ENCODE peak calls at places on chromosomes 13 and 19, in eight cellular contexts. One of them, this sample, is unnamed.

GRCh38 chr13:110233181-110233641 is 73.7 kb downstream of the COL4A1 start:
- DNase-seq in fibroblast of the aortic adventitia: peak
- DNase-seq in upper lobe of right lung: no peak
- DNase-seq in GM13976: no peak
- DNase-seq in omental fat pad: no peak
- DNase-seq in choroid plexus epithelial cell: peak
- DNase-seq in astrocyte of the cerebellum: peak
- DNase-seq in heart right ventricle: peak
- DNase-seq in this sample: no peak

GRCh38 chr13:74136089-74136658 is 2.0 kb upstream of the KLF12 start:
- DNase-seq in fibroblast of the aortic adventitia: peak
- DNase-seq in upper lobe of right lung: peak
- DNase-seq in GM13976: peak
- DNase-seq in omental fat pad: no peak
- DNase-seq in choroid plexus epithelial cell: peak
- DNase-seq in astrocyte of the cerebellum: no peak
- DNase-seq in heart right ventricle: peak
- DNase-seq in this sample: peak

GRCh38 chr13:111859361-111860105 is 207.4 kb upstream of the SOX1 start:
- DNase-seq in fibroblast of the aortic adventitia: no peak
- DNase-seq in upper lobe of right lung: no peak
- DNase-seq in GM13976: no peak
- DNase-seq in omental fat pad: no peak
- DNase-seq in choroid plexus epithelial cell: no peak
- DNase-seq in astrocyte of the cerebellum: no peak
- DNase-seq in heart right ventricle: no peak
- DNase-seq in this sample: no peak

GRCh38 chr19:1540353-1540925 is 16.6 kb downstream of the PLK5 start:
- DNase-seq in fibroblast of the aortic adventitia: peak
- DNase-seq in upper lobe of right lung: no peak
- DNase-seq in GM13976: no peak
- DNase-seq in omental fat pad: no peak
- DNase-seq in choroid plexus epithelial cell: no peak
- DNase-seq in astrocyte of the cerebellum: no peak
- DNase-seq in heart right ventricle: no peak
- DNase-seq in this sample: no peak

GRCh38 chr19:876089-876488 is 16.6 kb downstream of the CFD start:
- DNase-seq in fibroblast of the aortic adventitia: no peak
- DNase-seq in upper lobe of right lung: no peak
- DNase-seq in GM13976: no peak
- DNase-seq in omental fat pad: no peak
- DNase-seq in choroid plexus epithelial cell: no peak
- DNase-seq in astrocyte of the cerebellum: no peak
- DNase-seq in heart right ventricle: no peak
- DNase-seq in this sample: no peak

GRCh38 chr13:106113796-106114195 is 421.7 kb downstream of the EFNB2 start:
- DNase-seq in fibroblast of the aortic adventitia: no peak
- DNase-seq in upper lobe of right lung: no peak
- DNase-seq in GM13976: no peak
- DNase-seq in omental fat pad: no peak
- DNase-seq in choroid plexus epithelial cell: peak
- DNase-seq in astrocyte of the cerebellum: no peak
- DNase-seq in heart right ventricle: no peak
- DNase-seq in this sample: no peak

GRCh38 chr19:1455336-1456120 is 5.6 kb downstream of the APC2 start:
- DNase-seq in fibroblast of the aortic adventitia: peak
- DNase-seq in upper lobe of right lung: no peak
- DNase-seq in GM13976: peak
- DNase-seq in omental fat pad: no peak
- DNase-seq in choroid plexus epithelial cell: peak
- DNase-seq in astrocyte of the cerebellum: no peak
- DNase-seq in heart right ventricle: no peak
- DNase-seq in this sample: no peak

GRCh38 chr13:21478881-21479808 is 20.0 kb upstream of the ZDHHC20 start:
- DNase-seq in fibroblast of the aortic adventitia: peak
- DNase-seq in upper lobe of right lung: no peak
- DNase-seq in GM13976: peak
- DNase-seq in omental fat pad: no peak
- DNase-seq in choroid plexus epithelial cell: peak
- DNase-seq in astrocyte of the cerebellum: peak
- DNase-seq in heart right ventricle: peak
- DNase-seq in this sample: no peak

GRCh38 chr19:3586124-3586626 is 897 bp downstream of the GIPC3 start:
- DNase-seq in fibroblast of the aortic adventitia: no peak
- DNase-seq in upper lobe of right lung: no peak
- DNase-seq in GM13976: peak
- DNase-seq in omental fat pad: no peak
- DNase-seq in choroid plexus epithelial cell: no peak
- DNase-seq in astrocyte of the cerebellum: no peak
- DNase-seq in heart right ventricle: no peak
- DNase-seq in this sample: no peak

GRCh38 chr13:114151565-114152284 is 19.3 kb upstream of the RASA3 start:
- DNase-seq in fibroblast of the aortic adventitia: no peak
- DNase-seq in upper lobe of right lung: peak
- DNase-seq in GM13976: no peak
- DNase-seq in omental fat pad: no peak
- DNase-seq in choroid plexus epithelial cell: no peak
- DNase-seq in astrocyte of the cerebellum: no peak
- DNase-seq in heart right ventricle: no peak
- DNase-seq in this sample: no peak

GRCh38 chr19:1169921-1170885 is 3.9 kb downstream of the SBNO2 start:
- DNase-seq in fibroblast of the aortic adventitia: peak
- DNase-seq in upper lobe of right lung: peak
- DNase-seq in GM13976: no peak
- DNase-seq in omental fat pad: no peak
- DNase-seq in choroid plexus epithelial cell: no peak
- DNase-seq in astrocyte of the cerebellum: no peak
- DNase-seq in heart right ventricle: no peak
- DNase-seq in this sample: no peak

GRCh38 chr13:110838867-110839538 is 75.9 kb downstream of the ANKRD10 start:
- DNase-seq in fibroblast of the aortic adventitia: no peak
- DNase-seq in upper lobe of right lung: no peak
- DNase-seq in GM13976: no peak
- DNase-seq in omental fat pad: no peak
- DNase-seq in choroid plexus epithelial cell: no peak
- DNase-seq in astrocyte of the cerebellum: no peak
- DNase-seq in heart right ventricle: no peak
- DNase-seq in this sample: no peak

GRCh38 chr19:2087621-2088100 is 8.5 kb downstream of the MOB3A start:
- DNase-seq in fibroblast of the aortic adventitia: no peak
- DNase-seq in upper lobe of right lung: no peak
- DNase-seq in GM13976: no peak
- DNase-seq in omental fat pad: no peak
- DNase-seq in choroid plexus epithelial cell: no peak
- DNase-seq in astrocyte of the cerebellum: no peak
- DNase-seq in heart right ventricle: no peak
- DNase-seq in this sample: no peak

GRCh38 chr13:25171517-25172302 is at the start of gene AMER2:
- DNase-seq in fibroblast of the aortic adventitia: peak
- DNase-seq in upper lobe of right lung: no peak
- DNase-seq in GM13976: peak
- DNase-seq in omental fat pad: no peak
- DNase-seq in choroid plexus epithelial cell: peak
- DNase-seq in astrocyte of the cerebellum: no peak
- DNase-seq in heart right ventricle: no peak
- DNase-seq in this sample: peak

GRCh38 chr13:102788683-102789082 is 10.1 kb downstream of the POGLUT2 start:
- DNase-seq in fibroblast of the aortic adventitia: no peak
- DNase-seq in upper lobe of right lung: no peak
- DNase-seq in GM13976: no peak
- DNase-seq in omental fat pad: no peak
- DNase-seq in choroid plexus epithelial cell: no peak
- DNase-seq in astrocyte of the cerebellum: no peak
- DNase-seq in heart right ventricle: no peak
- DNase-seq in this sample: no peak

GRCh38 chr19:56252699-56253422 is 19.7 kb upstream of the EDDM13 start:
- DNase-seq in fibroblast of the aortic adventitia: peak
- DNase-seq in upper lobe of right lung: peak
- DNase-seq in GM13976: peak
- DNase-seq in omental fat pad: peak
- DNase-seq in choroid plexus epithelial cell: peak
- DNase-seq in astrocyte of the cerebellum: peak
- DNase-seq in heart right ventricle: peak
- DNase-seq in this sample: peak

GRCh38 chr19:56258272-56258671 is 14.3 kb upstream of the EDDM13 start:
- DNase-seq in fibroblast of the aortic adventitia: no peak
- DNase-seq in upper lobe of right lung: no peak
- DNase-seq in GM13976: no peak
- DNase-seq in omental fat pad: no peak
- DNase-seq in choroid plexus epithelial cell: no peak
- DNase-seq in astrocyte of the cerebellum: no peak
- DNase-seq in heart right ventricle: no peak
- DNase-seq in this sample: no peak

DNA sequence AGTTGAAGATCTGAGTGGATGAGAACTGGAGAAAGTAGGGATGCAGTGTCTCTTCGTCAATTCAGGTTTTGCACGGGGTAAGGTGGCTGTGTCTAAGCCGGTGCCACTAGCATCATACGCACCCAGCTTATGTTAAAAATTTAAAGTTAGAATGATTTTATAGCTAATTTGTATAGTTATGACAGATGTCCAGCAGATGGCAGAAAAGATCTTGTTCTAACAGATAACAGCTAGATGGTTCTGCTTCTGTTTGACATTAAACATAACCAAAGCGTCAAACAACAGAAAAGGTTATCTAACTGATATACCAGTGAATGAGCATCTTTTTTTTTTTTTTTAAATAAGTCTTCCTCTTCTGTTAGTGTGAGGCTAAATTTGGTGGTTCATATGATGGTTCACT is 18.8 kb upstream of the EDDM13 start:
- DNase-seq in fibroblast of the aortic adventitia: peak
- DNase-seq in upper lobe of right lung: no peak
- DNase-seq in GM13976: peak
- DNase-seq in omental fat pad: no peak
- DNase-seq in choroid plexus epithelial cell: peak
- DNase-seq in astrocyte of the cerebellum: peak
- DNase-seq in heart right ventricle: no peak
- DNase-seq in this sample: no peak
- TF ChIP-seq CTCF in fibroblast of the aortic adventitia: peak
- TF ChIP-seq CTCF in upper lobe of right lung: peak
- TF ChIP-seq CTCF in GM13976: no peak
- TF ChIP-seq CTCF in omental fat pad: no peak
- TF ChIP-seq CTCF in choroid plexus epithelial cell: peak
- TF ChIP-seq CTCF in astrocyte of the cerebellum: peak
- TF ChIP-seq CTCF in heart right ventricle: peak
- TF ChIP-seq CTCF in this sample: no peak

DNA sequence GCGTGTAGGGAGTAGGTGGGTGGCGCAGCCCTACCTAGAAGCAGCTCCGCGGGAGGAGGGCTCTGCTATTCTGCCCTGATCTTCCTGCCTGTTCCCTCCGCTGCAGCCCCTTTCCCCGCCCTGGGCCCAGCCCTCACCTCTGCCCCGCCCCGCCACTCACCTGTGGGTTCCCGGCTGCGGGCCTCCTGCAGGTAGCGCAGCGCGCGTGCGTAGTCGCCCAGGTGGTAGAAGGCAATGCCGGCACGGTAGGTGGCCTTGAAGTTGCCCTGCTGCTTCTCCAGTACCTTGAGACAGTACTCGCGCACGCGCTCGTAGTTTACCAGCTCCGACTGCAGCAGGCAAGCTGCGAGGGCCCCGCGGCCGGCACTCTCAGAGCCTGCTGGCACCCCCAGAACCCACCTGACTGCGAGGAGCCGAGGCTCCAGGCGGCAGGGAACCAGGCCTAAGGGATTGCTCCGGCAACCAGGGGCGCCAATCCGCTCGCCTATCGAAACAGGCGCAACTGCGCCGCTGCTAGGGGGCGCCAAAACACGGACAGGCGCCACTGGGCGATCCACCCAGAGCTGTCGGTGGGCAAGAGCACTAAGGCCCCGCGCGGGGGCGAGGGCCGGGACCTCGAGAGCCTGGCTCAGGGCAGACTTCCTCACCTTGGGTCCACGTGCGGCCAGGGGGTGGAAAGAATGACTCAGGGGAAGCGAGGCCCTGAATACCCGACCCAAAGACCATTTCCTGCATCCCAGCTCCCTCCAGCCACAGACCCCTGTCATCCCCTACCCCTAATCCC is 965 bp downstream of the TTC9B start:
- DNase-seq in fibroblast of the aortic adventitia: no peak
- DNase-seq in upper lobe of right lung: peak
- DNase-seq in GM13976: no peak
- DNase-seq in omental fat pad: no peak
- DNase-seq in choroid plexus epithelial cell: no peak
- DNase-seq in astrocyte of the cerebellum: no peak
- DNase-seq in heart right ventricle: no peak
- DNase-seq in this sample: peak
- TF ChIP-seq CTCF in fibroblast of the aortic adventitia: peak
- TF ChIP-seq CTCF in upper lobe of right lung: peak
- TF ChIP-seq CTCF in GM13976: peak
- TF ChIP-seq CTCF in omental fat pad: no peak
- TF ChIP-seq CTCF in choroid plexus epithelial cell: peak
- TF ChIP-seq CTCF in astrocyte of the cerebellum: no peak
- TF ChIP-seq CTCF in heart right ventricle: peak
- TF ChIP-seq CTCF in this sample: peak

DNA sequence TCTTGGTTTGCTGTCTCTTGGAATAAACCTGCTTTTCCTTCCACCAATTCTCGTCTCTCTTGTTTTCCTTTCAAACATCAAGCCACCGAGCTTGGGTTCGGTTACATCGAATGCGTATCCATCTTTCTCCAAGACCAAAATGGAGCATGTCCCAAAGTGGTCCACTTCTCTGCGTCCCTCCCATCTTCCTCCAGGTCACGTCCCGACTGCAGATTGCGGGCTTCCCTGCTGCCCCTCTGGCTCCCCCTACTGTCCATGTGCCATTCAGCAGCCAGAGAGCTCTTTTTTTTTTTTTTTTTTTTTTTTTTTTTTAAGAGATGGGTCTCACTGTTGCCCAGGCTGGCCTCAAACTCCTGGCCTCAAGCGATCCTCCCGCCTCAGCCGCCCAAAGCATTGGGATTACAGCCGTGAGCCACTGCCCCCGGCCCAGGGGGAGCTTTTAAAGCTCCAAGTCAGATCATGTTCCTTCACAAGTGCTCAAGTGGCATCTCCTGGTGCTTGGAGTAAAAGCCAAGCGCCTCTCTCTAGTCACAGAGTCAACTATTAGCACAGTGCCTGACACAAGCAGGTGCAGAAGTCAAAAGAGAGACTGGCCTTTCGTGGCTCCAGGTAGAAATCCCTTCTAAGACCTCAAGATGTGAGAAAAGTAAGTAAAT is 10.0 kb downstream of the COL5A3 start:
- DNase-seq in fibroblast of the aortic adventitia: peak
- DNase-seq in upper lobe of right lung: peak
- DNase-seq in GM13976: peak
- DNase-seq in omental fat pad: peak
- DNase-seq in choroid plexus epithelial cell: peak
- DNase-seq in astrocyte of the cerebellum: no peak
- DNase-seq in heart right ventricle: peak
- DNase-seq in this sample: peak
- TF ChIP-seq CTCF in fibroblast of the aortic adventitia: peak
- TF ChIP-seq CTCF in upper lobe of right lung: peak
- TF ChIP-seq CTCF in GM13976: peak
- TF ChIP-seq CTCF in omental fat pad: no peak
- TF ChIP-seq CTCF in choroid plexus epithelial cell: peak
- TF ChIP-seq CTCF in astrocyte of the cerebellum: peak
- TF ChIP-seq CTCF in heart right ventricle: peak
- TF ChIP-seq CTCF in this sample: peak

DNA sequence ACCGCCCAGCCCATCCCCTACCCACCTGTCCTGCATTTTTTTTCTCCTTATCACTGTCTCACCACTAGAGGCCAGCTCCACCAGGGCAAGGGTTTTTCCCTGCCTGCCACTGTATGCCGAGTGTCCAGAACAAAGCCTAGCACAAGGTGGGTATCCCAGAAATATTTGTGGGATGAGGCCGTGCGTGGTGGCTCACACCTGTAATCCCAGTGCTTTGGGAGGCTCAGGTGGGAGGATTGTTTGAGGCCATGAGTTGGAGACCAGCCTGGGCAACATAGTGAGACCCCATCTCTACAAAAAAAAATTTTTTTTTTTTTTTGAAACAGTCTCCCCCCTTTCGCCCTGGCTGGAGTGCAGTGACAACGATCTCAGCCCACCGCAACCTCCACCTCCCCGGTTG is 2.9 kb upstream of the MRI1 start:
- DNase-seq in fibroblast of the aortic adventitia: no peak
- DNase-seq in upper lobe of right lung: no peak
- DNase-seq in GM13976: no peak
- DNase-seq in omental fat pad: no peak
- DNase-seq in choroid plexus epithelial cell: no peak
- DNase-seq in astrocyte of the cerebellum: no peak
- DNase-seq in heart right ventricle: no peak
- DNase-seq in this sample: no peak
- TF ChIP-seq CTCF in fibroblast of the aortic adventitia: no peak
- TF ChIP-seq CTCF in upper lobe of right lung: no peak
- TF ChIP-seq CTCF in GM13976: no peak
- TF ChIP-seq CTCF in omental fat pad: no peak
- TF ChIP-seq CTCF in choroid plexus epithelial cell: peak
- TF ChIP-seq CTCF in astrocyte of the cerebellum: peak
- TF ChIP-seq CTCF in heart right ventricle: no peak
- TF ChIP-seq CTCF in this sample: no peak